ENCODE peak calls at places on chromosome 4, in four cellular contexts. E is posterior vena cava, H is NCI-H446 treated with DMSO at 0.1 percent for 48 hours, N is GM12891. Q is an unnamed sample.

GRCh38 chr4:139709660-139710059 is 44.0 kb downstream of the MGST2 start:
- DNase-seq in E (no peak), N (no peak), H (no peak), Q (no peak)

GRCh38 chr4:113849771-113850170 is 88.2 kb upstream of the CAMK2D start:
- DNase-seq in E (no peak), N (no peak), H (peak), Q (no peak)

GRCh38 chr4:159051245-159052071 is 51.4 kb upstream of the RAPGEF2 start:
- DNase-seq in H (no peak), E (no peak), N (peak), Q (no peak)

GRCh38 chr4:168585168-168586091 is 88.6 kb downstream of the PALLD start:
- DNase-seq in E (peak), N (no peak), H (peak), Q (peak)

GRCh38 chr4:56434599-56435000 is 815 bp downstream of the PPAT start:
- DNase-seq in N (no peak), E (no peak), H (peak), Q (no peak)

GRCh38 chr4:124484940-124485339 is 227.6 kb downstream of the ANKRD50 start:
- DNase-seq in N (no peak), H (no peak), E (no peak), Q (no peak)

GRCh38 chr4:40333921-40334352 is 1.2 kb upstream of the CHRNA9 start:
- DNase-seq in N (no peak), E (no peak), H (no peak), Q (no peak)

GRCh38 chr4:38687571-38688011 is 23.6 kb downstream of the KLF3 start:
- DNase-seq in N (no peak), H (no peak), E (no peak), Q (no peak)

GRCh38 chr4:115873048-115873447 is 759.6 kb upstream of the NDST4 start:
- DNase-seq in E (no peak), N (no peak), H (no peak), Q (no peak)

GRCh38 chr4:123144626-123145025 is 222.2 kb upstream of the NUDT6 start:
- DNase-seq in N (no peak), E (no peak), H (no peak), Q (no peak)

GRCh38 chr4:82851318-82851717 is 39.6 kb downstream of the SEC31A start:
- DNase-seq in E (no peak), H (no peak), N (no peak), Q (no peak)

GRCh38 chr4:139920552-139920951 is 233.4 kb downstream of the MAML3 start:
- DNase-seq in N (no peak), H (no peak), E (no peak), Q (no peak)

GRCh38 chr4:152243890-152244595 is 291.8 kb downstream of the FBXW7 start:
- DNase-seq in H (no peak), E (no peak), N (no peak), Q (no peak)

GRCh38 chr4:99945718-99946345 is 586 bp downstream of the DNAJB14 start:
- DNase-seq in N (no peak), E (no peak), H (no peak), Q (no peak)

GRCh38 chr4:133584714-133585113 is 435.6 kb downstream of the PCDH10 start:
- DNase-seq in N (no peak), H (no peak), E (no peak), Q (no peak)

GRCh38 chr4:63558709-63559108 is 850.5 kb downstream of the TECRL start:
- DNase-seq in E (no peak), N (no peak), H (no peak), Q (no peak)

GRCh38 chr4:41976775-41977516 is 4.6 kb upstream of the DCAF4L1 start:
- DNase-seq in N (no peak), E (no peak), H (no peak), Q (no peak)

GRCh38 chr4:187474238-187474637 is 521.3 kb upstream of the ZFP42 start:
- DNase-seq in H (no peak), E (no peak), N (no peak), Q (no peak)